ENCODE peak calls at places on chromosomes 5 and 9, in seven cellular contexts. One of them, this sample, is unnamed.

GRCh38 chr5:39224196-39224754 is 4.9 kb upstream of the FYB1 start:
- DNase-seq in fibroblast of lung: peak; percentile 9
- DNase-seq in dorsolateral prefrontal cortex: no peak
- DNase-seq in cardiac fibroblast: peak; percentile 38
- DNase-seq in epithelial cell of proximal tubule: no peak
- DNase-seq in fibroblast of villous mesenchyme: peak; percentile 64
- DNase-seq in fibroblast of pulmonary artery: peak; percentile 36
- DNase-seq in this sample: peak; percentile 20

GRCh38 chr9:91395106-91395552 is 28.5 kb downstream of the NFIL3 start:
- DNase-seq in fibroblast of lung: peak; percentile 13
- DNase-seq in dorsolateral prefrontal cortex: no peak
- DNase-seq in cardiac fibroblast: peak; percentile 77
- DNase-seq in epithelial cell of proximal tubule: no peak
- DNase-seq in fibroblast of villous mesenchyme: peak; percentile 94
- DNase-seq in fibroblast of pulmonary artery: peak; percentile 87
- DNase-seq in this sample: peak; percentile 88

GRCh38 chr5:143440448-143441102 is 37.1 kb upstream of the NR3C1 start:
- DNase-seq in fibroblast of lung: no peak
- DNase-seq in dorsolateral prefrontal cortex: no peak
- DNase-seq in cardiac fibroblast: no peak
- DNase-seq in epithelial cell of proximal tubule: no peak
- DNase-seq in fibroblast of villous mesenchyme: no peak
- DNase-seq in fibroblast of pulmonary artery: no peak
- DNase-seq in this sample: no peak

GRCh38 chr9:114047717-114048116 is 30.4 kb downstream of the AMBP start:
- DNase-seq in fibroblast of lung: no peak
- DNase-seq in dorsolateral prefrontal cortex: no peak
- DNase-seq in cardiac fibroblast: peak; percentile 25
- DNase-seq in epithelial cell of proximal tubule: no peak
- DNase-seq in fibroblast of villous mesenchyme: no peak
- DNase-seq in fibroblast of pulmonary artery: peak; percentile 18
- DNase-seq in this sample: peak; percentile 43

GRCh38 chr5:109003928-109004327 is 256.2 kb downstream of the FER start:
- DNase-seq in fibroblast of lung: no peak
- DNase-seq in dorsolateral prefrontal cortex: no peak
- DNase-seq in cardiac fibroblast: no peak
- DNase-seq in epithelial cell of proximal tubule: no peak
- DNase-seq in fibroblast of villous mesenchyme: peak; percentile 70
- DNase-seq in fibroblast of pulmonary artery: no peak
- DNase-seq in this sample: no peak

GRCh38 chr9:16530669-16531461 is 339.6 kb downstream of the BNC2 start:
- DNase-seq in fibroblast of lung: peak; percentile 84
- DNase-seq in dorsolateral prefrontal cortex: no peak
- DNase-seq in cardiac fibroblast: no peak
- DNase-seq in epithelial cell of proximal tubule: no peak
- DNase-seq in fibroblast of villous mesenchyme: peak; percentile 66
- DNase-seq in fibroblast of pulmonary artery: peak; percentile 29
- DNase-seq in this sample: peak; percentile 53

GRCh38 chr5:8954801-8955200 is 591.1 kb downstream of the SEMA5A start:
- DNase-seq in fibroblast of lung: no peak
- DNase-seq in dorsolateral prefrontal cortex: no peak
- DNase-seq in cardiac fibroblast: no peak
- DNase-seq in epithelial cell of proximal tubule: no peak
- DNase-seq in fibroblast of villous mesenchyme: no peak
- DNase-seq in fibroblast of pulmonary artery: no peak
- DNase-seq in this sample: peak; percentile 49

GRCh38 chr9:129945314-129945713 is 97.7 kb downstream of the FNBP1 start:
- DNase-seq in fibroblast of lung: no peak
- DNase-seq in dorsolateral prefrontal cortex: no peak
- DNase-seq in cardiac fibroblast: no peak
- DNase-seq in epithelial cell of proximal tubule: no peak
- DNase-seq in fibroblast of villous mesenchyme: no peak
- DNase-seq in fibroblast of pulmonary artery: no peak
- DNase-seq in this sample: no peak

GRCh38 chr5:151904921-151905320 is 19.7 kb downstream of the GLRA1 start:
- DNase-seq in fibroblast of lung: peak; percentile 54
- DNase-seq in dorsolateral prefrontal cortex: no peak
- DNase-seq in cardiac fibroblast: no peak
- DNase-seq in epithelial cell of proximal tubule: no peak
- DNase-seq in fibroblast of villous mesenchyme: no peak
- DNase-seq in fibroblast of pulmonary artery: no peak
- DNase-seq in this sample: peak; percentile 59

GRCh38 chr9:90795084-90795483 is 6.5 kb upstream of the SYK start:
- DNase-seq in fibroblast of lung: no peak
- DNase-seq in dorsolateral prefrontal cortex: no peak
- DNase-seq in cardiac fibroblast: no peak
- DNase-seq in epithelial cell of proximal tubule: no peak
- DNase-seq in fibroblast of villous mesenchyme: no peak
- DNase-seq in fibroblast of pulmonary artery: no peak
- DNase-seq in this sample: no peak

GRCh38 chr5:66009277-66009676 is 82.9 kb downstream of the ERBIN start:
- DNase-seq in fibroblast of lung: no peak
- DNase-seq in dorsolateral prefrontal cortex: no peak
- DNase-seq in cardiac fibroblast: no peak
- DNase-seq in epithelial cell of proximal tubule: no peak
- DNase-seq in fibroblast of villous mesenchyme: no peak
- DNase-seq in fibroblast of pulmonary artery: no peak
- DNase-seq in this sample: no peak

GRCh38 chr5:45454114-45454513 is 242.1 kb downstream of the HCN1 start:
- DNase-seq in fibroblast of lung: peak; percentile 1
- DNase-seq in dorsolateral prefrontal cortex: peak; percentile 69
- DNase-seq in cardiac fibroblast: peak; percentile 3
- DNase-seq in epithelial cell of proximal tubule: peak; percentile 25
- DNase-seq in fibroblast of villous mesenchyme: peak; percentile 1
- DNase-seq in fibroblast of pulmonary artery: peak; percentile 18
- DNase-seq in this sample: peak; percentile 63

GRCh38 chr5:43037929-43038510 is 2.1 kb downstream of the ANXA2R start:
- DNase-seq in fibroblast of lung: peak; percentile 91
- DNase-seq in dorsolateral prefrontal cortex: no peak
- DNase-seq in cardiac fibroblast: peak; percentile 83
- DNase-seq in epithelial cell of proximal tubule: no peak
- DNase-seq in fibroblast of villous mesenchyme: peak; percentile 85
- DNase-seq in fibroblast of pulmonary artery: peak; percentile 86
- DNase-seq in this sample: peak; percentile 90

GRCh38 chr5:10323588-10324488 is 16.1 kb upstream of the CMBL start:
- DNase-seq in fibroblast of lung: peak; percentile 41
- DNase-seq in dorsolateral prefrontal cortex: no peak
- DNase-seq in cardiac fibroblast: no peak
- DNase-seq in epithelial cell of proximal tubule: no peak
- DNase-seq in fibroblast of villous mesenchyme: no peak
- DNase-seq in fibroblast of pulmonary artery: no peak
- DNase-seq in this sample: no peak

GRCh38 chr5:153671653-153672346 is 181.3 kb downstream of the GRIA1 start:
- DNase-seq in fibroblast of lung: no peak
- DNase-seq in dorsolateral prefrontal cortex: no peak
- DNase-seq in cardiac fibroblast: no peak
- DNase-seq in epithelial cell of proximal tubule: no peak
- DNase-seq in fibroblast of villous mesenchyme: no peak
- DNase-seq in fibroblast of pulmonary artery: no peak
- DNase-seq in this sample: no peak

GRCh38 chr9:127305450-127306226 is 41.1 kb downstream of the GARNL3 start:
- DNase-seq in fibroblast of lung: no peak
- DNase-seq in dorsolateral prefrontal cortex: no peak
- DNase-seq in cardiac fibroblast: no peak
- DNase-seq in epithelial cell of proximal tubule: no peak
- DNase-seq in fibroblast of villous mesenchyme: no peak
- DNase-seq in fibroblast of pulmonary artery: no peak
- DNase-seq in this sample: no peak

GRCh38 chr5:44365351-44365750 is 23.9 kb downstream of the FGF10 start:
- DNase-seq in fibroblast of lung: no peak
- DNase-seq in dorsolateral prefrontal cortex: no peak
- DNase-seq in cardiac fibroblast: peak; percentile 9
- DNase-seq in epithelial cell of proximal tubule: peak; percentile 1
- DNase-seq in fibroblast of villous mesenchyme: peak; percentile 31
- DNase-seq in fibroblast of pulmonary artery: peak; percentile 6
- DNase-seq in this sample: no peak

GRCh38 chr5:142587354-142587965 is 98.4 kb downstream of the FGF1 start:
- DNase-seq in fibroblast of lung: peak; percentile 28
- DNase-seq in dorsolateral prefrontal cortex: no peak
- DNase-seq in cardiac fibroblast: peak; percentile 56
- DNase-seq in epithelial cell of proximal tubule: no peak
- DNase-seq in fibroblast of villous mesenchyme: peak; percentile 63
- DNase-seq in fibroblast of pulmonary artery: peak; percentile 57
- DNase-seq in this sample: peak; percentile 73

GRCh38 chr5:38094889-38095288 is 163.5 kb upstream of the EGFLAM start:
- DNase-seq in fibroblast of lung: no peak
- DNase-seq in dorsolateral prefrontal cortex: no peak
- DNase-seq in cardiac fibroblast: no peak
- DNase-seq in epithelial cell of proximal tubule: no peak
- DNase-seq in fibroblast of villous mesenchyme: no peak
- DNase-seq in fibroblast of pulmonary artery: no peak
- DNase-seq in this sample: no peak

GRCh38 chr5:5318426-5319205 is 103.9 kb upstream of the ICE1 start:
- DNase-seq in fibroblast of lung: peak; percentile 80
- DNase-seq in dorsolateral prefrontal cortex: peak; percentile 62
- DNase-seq in cardiac fibroblast: no peak
- DNase-seq in epithelial cell of proximal tubule: no peak
- DNase-seq in fibroblast of villous mesenchyme: no peak
- DNase-seq in fibroblast of pulmonary artery: no peak
- DNase-seq in this sample: no peak

GRCh38 chr5:103953601-103954382 is 391.2 kb upstream of the NUDT12 start:
- DNase-seq in fibroblast of lung: no peak
- DNase-seq in dorsolateral prefrontal cortex: no peak
- DNase-seq in cardiac fibroblast: no peak
- DNase-seq in epithelial cell of proximal tubule: no peak
- DNase-seq in fibroblast of villous mesenchyme: no peak
- DNase-seq in fibroblast of pulmonary artery: no peak
- DNase-seq in this sample: no peak

GRCh38 chr5:7714119-7714518 is 136.8 kb downstream of the CFAP90 start:
- DNase-seq in fibroblast of lung: peak; percentile 76
- DNase-seq in dorsolateral prefrontal cortex: no peak
- DNase-seq in cardiac fibroblast: no peak
- DNase-seq in epithelial cell of proximal tubule: no peak
- DNase-seq in fibroblast of villous mesenchyme: no peak
- DNase-seq in fibroblast of pulmonary artery: no peak
- DNase-seq in this sample: peak; percentile 69

GRCh38 chr5:72543365-72543764 is 36.2 kb upstream of the ZNF366 start:
- DNase-seq in fibroblast of lung: peak; percentile 91
- DNase-seq in dorsolateral prefrontal cortex: no peak
- DNase-seq in cardiac fibroblast: peak; percentile 88
- DNase-seq in epithelial cell of proximal tubule: no peak
- DNase-seq in fibroblast of villous mesenchyme: peak; percentile 93
- DNase-seq in fibroblast of pulmonary artery: peak; percentile 83
- DNase-seq in this sample: peak; percentile 98

GRCh38 chr5:124408738-124409453 is 337.5 kb downstream of the ZNF608 start:
- DNase-seq in fibroblast of lung: peak; percentile 82
- DNase-seq in dorsolateral prefrontal cortex: no peak
- DNase-seq in cardiac fibroblast: peak; percentile 56
- DNase-seq in epithelial cell of proximal tubule: peak; percentile 73
- DNase-seq in fibroblast of villous mesenchyme: peak; percentile 16
- DNase-seq in fibroblast of pulmonary artery: peak; percentile 15
- DNase-seq in this sample: peak; percentile 45

GRCh38 chr5:154653418-154653763 is 101.8 kb upstream of the LARP1 start:
- DNase-seq in fibroblast of lung: no peak
- DNase-seq in dorsolateral prefrontal cortex: no peak
- DNase-seq in cardiac fibroblast: no peak
- DNase-seq in epithelial cell of proximal tubule: no peak
- DNase-seq in fibroblast of villous mesenchyme: no peak
- DNase-seq in fibroblast of pulmonary artery: no peak
- DNase-seq in this sample: no peak

GRCh38 chr9:76610009-76610352 is 151.0 kb downstream of the GCNT1 start:
- DNase-seq in fibroblast of lung: peak; percentile 51
- DNase-seq in dorsolateral prefrontal cortex: peak; percentile 19
- DNase-seq in cardiac fibroblast: peak; percentile 89
- DNase-seq in epithelial cell of proximal tubule: no peak
- DNase-seq in fibroblast of villous mesenchyme: peak; percentile 91
- DNase-seq in fibroblast of pulmonary artery: peak; percentile 88
- DNase-seq in this sample: peak; percentile 68

GRCh38 chr5:133977858-133978257 is 9.4 kb upstream of the C5orf15 start:
- DNase-seq in fibroblast of lung: peak; percentile 87
- DNase-seq in dorsolateral prefrontal cortex: no peak
- DNase-seq in cardiac fibroblast: peak; percentile 56
- DNase-seq in epithelial cell of proximal tubule: no peak
- DNase-seq in fibroblast of villous mesenchyme: peak; percentile 68
- DNase-seq in fibroblast of pulmonary artery: peak; percentile 66
- DNase-seq in this sample: peak; percentile 72

DNA sequence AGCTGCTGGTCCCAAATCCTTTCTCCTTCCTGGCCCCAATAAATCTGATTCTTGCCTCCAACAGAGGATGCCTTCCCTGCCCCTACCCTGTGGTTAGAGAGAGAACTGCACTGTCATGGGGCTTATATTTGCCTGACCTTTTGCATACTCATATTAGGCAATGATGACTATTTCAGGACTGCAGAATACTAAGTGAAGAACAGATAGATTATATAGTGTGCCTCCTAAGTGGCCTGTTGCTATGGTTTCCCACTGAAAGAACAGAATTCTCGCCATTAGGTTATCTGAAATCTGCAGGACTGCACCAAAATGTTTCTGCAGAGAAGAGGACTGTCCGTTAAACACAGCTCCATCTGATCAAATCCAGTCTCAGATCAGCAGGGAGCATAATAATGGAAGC is 87.3 kb upstream of the CCNG1 start:
- DNase-seq in fibroblast of lung: no peak
- DNase-seq in dorsolateral prefrontal cortex: no peak
- DNase-seq in cardiac fibroblast: peak; percentile 60
- DNase-seq in epithelial cell of proximal tubule: no peak
- DNase-seq in fibroblast of villous mesenchyme: peak; percentile 23
- DNase-seq in fibroblast of pulmonary artery: peak; percentile 38
- DNase-seq in this sample: peak; percentile 46
- TF ChIP-seq CTCF in fibroblast of lung: no peak
- TF ChIP-seq CTCF in dorsolateral prefrontal cortex: no peak
- TF ChIP-seq CTCF in cardiac fibroblast: peak; percentile 38
- TF ChIP-seq CTCF in epithelial cell of proximal tubule: peak; percentile 20
- TF ChIP-seq CTCF in fibroblast of villous mesenchyme: no peak
- TF ChIP-seq CTCF in fibroblast of pulmonary artery: peak; percentile 30
- TF ChIP-seq CTCF in this sample: peak; percentile 35

GRCh38 chr5:122076023-122076422 is 2.0 kb downstream of the LOX start:
- DNase-seq in fibroblast of lung: peak; percentile 48
- DNase-seq in dorsolateral prefrontal cortex: no peak
- DNase-seq in cardiac fibroblast: peak; percentile 72
- DNase-seq in epithelial cell of proximal tubule: no peak
- DNase-seq in fibroblast of villous mesenchyme: peak; percentile 69
- DNase-seq in fibroblast of pulmonary artery: peak; percentile 77
- DNase-seq in this sample: peak; percentile 63
- H3K4me3 ChIP-seq in fibroblast of lung: peak overlapping the region; percentile 85
- H3K4me3 ChIP-seq in dorsolateral prefrontal cortex: peak overlapping the region; percentile 70
- H3K4me3 ChIP-seq in cardiac fibroblast: peak overlapping the region; percentile 83
- H3K4me3 ChIP-seq in epithelial cell of proximal tubule: peak overlapping the region; percentile 82
- H3K4me3 ChIP-seq in fibroblast of villous mesenchyme: peak overlapping the region; percentile 97
- H3K4me3 ChIP-seq in fibroblast of pulmonary artery: peak overlapping the region; percentile 78
- H3K4me3 ChIP-seq in this sample: peak overlapping the region; percentile 83

DNA sequence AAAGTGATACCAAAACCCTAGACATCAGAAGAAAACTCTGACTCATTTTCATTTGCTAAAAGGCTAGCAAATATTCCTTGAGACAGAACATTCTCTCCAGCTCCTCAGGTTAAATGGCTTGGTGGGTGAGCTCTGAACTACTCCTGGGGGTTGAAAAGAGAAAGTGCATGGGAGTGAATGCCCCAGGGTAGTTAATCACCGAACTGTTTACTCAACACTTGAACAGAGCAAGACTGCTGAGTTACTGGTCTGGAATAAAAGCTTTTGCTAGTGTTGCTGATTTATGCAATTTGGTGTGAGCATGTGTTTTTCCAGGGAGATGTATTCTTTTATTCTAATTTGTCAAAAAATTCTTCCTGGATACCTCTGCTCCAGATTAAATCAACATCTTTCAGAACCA is 88.3 kb upstream of the PRDM9 start:
- DNase-seq in fibroblast of lung: no peak
- DNase-seq in dorsolateral prefrontal cortex: no peak
- DNase-seq in cardiac fibroblast: no peak
- DNase-seq in epithelial cell of proximal tubule: peak; percentile 88
- DNase-seq in fibroblast of villous mesenchyme: no peak
- DNase-seq in fibroblast of pulmonary artery: no peak
- DNase-seq in this sample: peak; percentile 1
- TF ChIP-seq CTCF in fibroblast of lung: no peak
- TF ChIP-seq CTCF in dorsolateral prefrontal cortex: no peak
- TF ChIP-seq CTCF in cardiac fibroblast: no peak
- TF ChIP-seq CTCF in epithelial cell of proximal tubule: peak; percentile 49
- TF ChIP-seq CTCF in fibroblast of villous mesenchyme: no peak
- TF ChIP-seq CTCF in fibroblast of pulmonary artery: no peak
- TF ChIP-seq CTCF in this sample: no peak

GRCh38 chr9:115212832-115213231 is 94.9 kb upstream of the TNC start:
- DNase-seq in fibroblast of lung: no peak
- DNase-seq in dorsolateral prefrontal cortex: no peak
- DNase-seq in cardiac fibroblast: no peak
- DNase-seq in epithelial cell of proximal tubule: no peak
- DNase-seq in fibroblast of villous mesenchyme: no peak
- DNase-seq in fibroblast of pulmonary artery: no peak
- DNase-seq in this sample: no peak
- H3K4me3 ChIP-seq in fibroblast of lung: no peak overlapping the region
- H3K4me3 ChIP-seq in dorsolateral prefrontal cortex: no peak overlapping the region
- H3K4me3 ChIP-seq in cardiac fibroblast: no peak overlapping the region
- H3K4me3 ChIP-seq in epithelial cell of proximal tubule: no peak overlapping the region
- H3K4me3 ChIP-seq in fibroblast of villous mesenchyme: no peak overlapping the region
- H3K4me3 ChIP-seq in fibroblast of pulmonary artery: no peak overlapping the region
- H3K4me3 ChIP-seq in this sample: no peak overlapping the region

This sample was measured in choroid plexus epithelial cell.